ENCODE peak calls at places on chromosomes 12 and 14, in six cellular contexts. Y, D, I, J, R and T are unnamed samples.

GRCh38 chr14:23695220-23695999 is 59.2 kb downstream of the DHRS2 start:
- DNase-seq in Y (no peak), D (no peak), I (no peak), J (no peak), R (peak; percentile 58), T (peak; percentile 17)

GRCh38 chr14:44846232-44846824 is 115.4 kb downstream of the KLHL28 start:
- DNase-seq in Y (no peak), R (no peak), D (no peak), J (no peak), I (no peak), T (no peak)

GRCh38 chr12:20561886-20562285 is 133.2 kb upstream of the SLCO1C1 start:
- DNase-seq in J (no peak), I (no peak), D (no peak), R (no peak), Y (no peak), T (no peak)

GRCh38 chr14:94636744-94637412 is 24.7 kb downstream of the SERPINA3 start:
- DNase-seq in R (no peak), D (no peak), I (no peak), Y (no peak), J (no peak), T (no peak)

GRCh38 chr12:31245822-31246469 is 80.0 kb downstream of the SINHCAF start:
- DNase-seq in I (no peak), Y (no peak), D (no peak), R (no peak), J (no peak), T (no peak)

GRCh38 chr12:47868552-47869031 is 36.2 kb downstream of the VDR start:
- DNase-seq in R (no peak), D (no peak), Y (no peak), J (no peak), I (no peak), T (no peak)

GRCh38 chr14:103016071-103016470 is 41.3 kb downstream of the CDC42BPB start:
- DNase-seq in J (no peak), Y (peak; percentile 49), I (no peak), D (no peak), R (no peak), T (peak; percentile 84)

GRCh38 chr14:60323199-60323891 is 74.3 kb downstream of the PPM1A start:
- DNase-seq in J (no peak), Y (no peak), R (no peak), D (no peak), I (no peak), T (peak; percentile 72)

GRCh38 chr14:75751291-75751690 is 90.2 kb downstream of the TTLL5 start:
- DNase-seq in I (no peak), Y (no peak), D (no peak), R (no peak), J (peak; percentile 68), T (no peak)

GRCh38 chr14:23601845-23602180 is 23.2 kb upstream of the JPH4 start:
- DNase-seq in I (no peak), J (no peak), R (no peak), D (no peak), Y (no peak), T (no peak)

GRCh38 chr14:68377459-68377858 is 415.4 kb downstream of the ZFP36L1 start:
- DNase-seq in Y (peak; percentile 54), R (no peak), D (no peak), I (no peak), J (peak; percentile 70), T (peak; percentile 60)

GRCh38 chr14:58488550-58488949 is 61.0 kb downstream of the KIAA0586 start:
- DNase-seq in J (peak; percentile 32), D (no peak), Y (no peak), I (no peak), R (no peak), T (no peak)

GRCh38 chr12:6620137-6620884 is 13.1 kb upstream of the CHD4 start:
- DNase-seq in R (no peak), D (no peak), Y (peak; percentile 72), I (no peak), J (peak; percentile 21), T (peak; percentile 39)

GRCh38 chr14:37443461-37443860 is 151.6 kb downstream of the FOXA1 start:
- DNase-seq in I (no peak), D (no peak), R (no peak), Y (no peak), J (peak; percentile 4), T (no peak)

GRCh38 chr12:116336542-116337065 is 59.1 kb upstream of the MED13L start:
- DNase-seq in D (no peak), R (no peak), Y (no peak), I (no peak), J (peak; percentile 33), T (no peak)

GRCh38 chr12:124286414-124286813 is 8.5 kb upstream of the RFLNA start:
- DNase-seq in R (no peak), D (no peak), I (no peak), Y (no peak), J (peak; percentile 76), T (no peak)

GRCh38 chr12:29794869-29795268 is 11.1 kb upstream of the TMTC1 start:
- DNase-seq in I (no peak), J (no peak), Y (no peak), R (no peak), D (no peak), T (no peak)

GRCh38 chr12:22287776-22288621 is 46.5 kb downstream of the ST8SIA1 start:
- DNase-seq in I (no peak), D (no peak), Y (no peak), R (no peak), J (peak; percentile 87), T (no peak)

GRCh38 chr14:61322799-61323290 is 1.5 kb downstream of the PRKCH start:
- DNase-seq in I (peak; percentile 34), J (no peak), D (no peak), Y (no peak), R (no peak), T (no peak)

GRCh38 chr14:49051328-49052060 is 534.7 kb downstream of the RPS29 start:
- DNase-seq in I (no peak), R (no peak), J (peak; percentile 64), D (no peak), Y (no peak), T (no peak)

GRCh38 chr12:119710941-119711551 is 43.1 kb downstream of the PRKAB1 start:
- DNase-seq in Y (no peak), R (no peak), I (no peak), D (no peak), J (no peak), T (no peak)

GRCh38 chr12:91099373-91099772 is 11.9 kb downstream of the LUM start:
- DNase-seq in I (no peak), Y (no peak), R (no peak), J (no peak), D (no peak), T (no peak)

GRCh38 chr14:104264495-104265265 is 126.3 kb downstream of the KIF26A start:
- DNase-seq in J (no peak), Y (no peak), D (no peak), R (peak; percentile 14), I (no peak), T (no peak)

GRCh38 chr14:59407246-59407615 is 57.9 kb downstream of the GPR135 start:
- DNase-seq in J (peak; percentile 93), I (no peak), D (no peak), R (no peak), Y (no peak), T (no peak)

GRCh38 chr14:25140423-25140822 is 90.5 kb upstream of the STXBP6 start:
- DNase-seq in J (no peak), Y (no peak), I (no peak), D (no peak), R (no peak), T (no peak)

GRCh38 chr14:22391908-22392307 is 197.1 kb downstream of the DAD1 start:
- DNase-seq in Y (peak; percentile 22), R (peak; percentile 32), J (peak; percentile 59), D (no peak), I (no peak), T (no peak)
- H3K4me1 ChIP-seq in Y (no peaks in the 10 kb centered on the region), R (no peaks in the 10 kb centered on the region), J (peaks cover 18% of the 10 kb centered on the region), D (no peaks in the 10 kb centered on the region), I (no peaks in the 10 kb centered on the region), T (no peaks in the 10 kb centered on the region)

GRCh38 chr12:64824500-64825142 is at the start of gene TBC1D30:
- DNase-seq in J (peak; percentile 10), I (no peak), D (no peak), R (peak; percentile 43), Y (peak; percentile 19), T (peak; percentile 25)

GRCh38 chr12:64824130-64824499 is 332 bp upstream of the TBC1D30 start:
- DNase-seq in D (no peak), J (no peak), I (no peak), Y (no peak), R (no peak), T (no peak)

GRCh38 chr12:64828713-64829112 is 4.3 kb downstream of the TBC1D30 start:
- DNase-seq in D (no peak), Y (no peak), R (no peak), I (no peak), J (no peak), T (no peak)

GRCh38 chr12:64826234-64826633 is 1.8 kb downstream of the TBC1D30 start:
- DNase-seq in R (peak; percentile 70), I (no peak), J (peak; percentile 44), Y (peak; percentile 44), D (no peak), T (peak; percentile 53)

DNA sequence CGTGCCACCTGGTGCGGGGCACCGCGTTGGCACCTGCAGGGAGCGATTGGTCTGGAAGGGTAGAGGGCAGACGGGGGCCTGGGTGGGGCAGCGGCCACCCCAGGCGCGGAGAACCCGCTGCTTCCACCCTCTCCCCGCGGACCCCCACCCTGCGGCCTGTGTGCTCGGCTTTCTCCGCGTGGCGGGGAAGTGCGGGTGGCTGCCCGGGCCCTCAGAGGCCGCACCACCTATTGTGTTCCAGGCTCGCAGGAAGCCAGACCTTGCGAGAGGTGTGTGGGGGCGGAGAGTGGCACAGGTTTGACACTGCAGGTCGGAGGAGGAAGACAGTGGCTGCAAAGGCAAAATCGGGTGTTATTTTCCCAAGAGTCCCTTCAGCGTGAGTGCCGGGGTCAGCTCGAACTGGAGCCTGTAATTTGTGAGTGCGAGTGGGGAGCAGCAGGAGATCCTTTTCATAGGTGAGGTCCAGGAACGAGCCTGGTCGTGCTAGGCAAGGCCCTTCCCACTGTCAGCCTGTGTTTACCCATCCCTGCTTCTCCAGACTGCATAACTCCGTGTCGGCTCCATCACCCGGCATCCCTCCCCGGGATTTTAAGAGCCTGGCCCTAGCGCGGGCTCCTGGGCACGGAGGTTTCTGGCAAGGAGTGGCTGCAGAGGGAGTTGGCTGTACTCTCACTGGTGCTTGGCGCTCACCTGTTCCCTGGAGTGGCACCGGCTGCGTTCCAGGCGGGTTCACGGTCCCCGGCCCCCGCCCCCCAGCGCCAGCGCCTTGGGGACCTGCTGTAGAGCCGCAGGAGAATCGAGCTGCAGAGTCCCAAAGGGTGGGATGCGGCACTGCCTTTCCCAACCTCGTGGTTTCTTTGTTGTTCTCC is 930 bp downstream of the TBC1D30 start:
- DNase-seq in Y (no peak), I (no peak), D (no peak), J (no peak), R (no peak), T (no peak)
- H3K27me3 ChIP-seq in Y (peaks cover 55% of the 10 kb centered on the region), I (peaks cover 22% of the 10 kb centered on the region), D (peaks cover 44% of the 10 kb centered on the region), J (peaks cover 35% of the 10 kb centered on the region), R (no peaks in the 10 kb centered on the region), T (peaks cover 65% of the 10 kb centered on the region)

GRCh38 chr12:18753481-18754117 is 15.7 kb downstream of the CAPZA3 start:
- DNase-seq in D (no peak), R (no peak), Y (peak; percentile 39), J (no peak), I (no peak), T (no peak)
- H3K4me1 ChIP-seq in D (no peaks in the 10 kb centered on the region), R (peaks cover 9% of the 10 kb centered on the region), Y (peaks cover 49% of the 10 kb centered on the region), J (peaks cover 24% of the 10 kb centered on the region), I (no peaks in the 10 kb centered on the region), T (no peaks in the 10 kb centered on the region)

DNA sequence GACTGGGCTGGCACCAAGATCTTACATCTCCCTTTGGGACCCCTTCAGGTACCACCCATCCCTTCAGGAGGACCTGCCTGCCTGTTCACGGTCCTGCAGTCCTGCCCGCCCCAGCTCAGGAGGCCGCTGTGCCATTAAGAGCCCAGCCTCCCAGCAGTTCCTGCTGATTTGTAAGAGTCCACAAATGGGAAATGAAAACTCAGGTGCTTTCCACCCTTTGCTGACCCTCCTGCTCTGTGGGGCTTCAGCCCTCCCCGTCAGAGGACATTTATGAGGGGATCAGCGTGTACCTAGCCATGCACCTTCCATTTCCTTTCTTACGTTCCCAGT is 39.5 kb downstream of the C14orf132 start:
- DNase-seq in J (no peak), I (no peak), Y (no peak), D (no peak), R (no peak), T (peak; percentile 13)
- H3K27me3 ChIP-seq in J (no peaks in the 10 kb centered on the region), I (no peaks in the 10 kb centered on the region), Y (no peaks in the 10 kb centered on the region), D (peaks cover 3% of the 10 kb centered on the region), R (no peaks in the 10 kb centered on the region), T (peaks cover 2% of the 10 kb centered on the region)